ENCODE peak calls at places on chromosomes 7 and 10, in seven cellular contexts. R, Q, N, L, J, E and V are unnamed samples.

GRCh38 chr10:98528166-98528784 is 81.5 kb upstream of the HPS1 start:
- DNase-seq in R (no peak), Q (no peak), N (no peak), L (no peak), J (no peak), E (no peak), V (no peak)

GRCh38 chr7:108282427-108282996 is 152.4 kb upstream of the LAMB4 start:
- DNase-seq in R (no peak), Q (no peak), N (no peak), L (no peak), J (no peak), E (no peak), V (no peak)

GRCh38 chr10:54940418-54940817 is 139.4 kb upstream of the PCDH15 start:
- DNase-seq in R (no peak), Q (no peak), N (no peak), L (no peak), J (no peak), E (no peak), V (no peak)

GRCh38 chr7:149714910-149715471 is 58.4 kb downstream of the ZNF467 start:
- DNase-seq in R (no peak), Q (no peak), N (no peak), L (no peak), J (no peak), E (peak), V (no peak)

GRCh38 chr7:157516911-157517781 is 180.3 kb downstream of the DNAJB6 start:
- DNase-seq in R (no peak), Q (no peak), N (no peak), L (no peak), J (no peak), E (no peak), V (no peak)

GRCh38 chr10:61124748-61125147 is 180.8 kb upstream of the RHOBTB1 start:
- DNase-seq in R (no peak), Q (no peak), N (no peak), L (no peak), J (no peak), E (no peak), V (no peak)

GRCh38 chr10:593901-594457 is 95.5 kb downstream of the DIP2C start:
- DNase-seq in R (no peak), Q (no peak), N (no peak), L (no peak), J (no peak), E (peak), V (no peak)

GRCh38 chr10:44975487-44976331 is 2.9 kb downstream of the DEPP1 start:
- DNase-seq in R (no peak), Q (no peak), N (no peak), L (no peak), J (no peak), E (peak), V (no peak)

GRCh38 chr7:135353832-135354231 is 120.2 kb downstream of the STRA8 start:
- DNase-seq in R (no peak), Q (no peak), N (no peak), L (no peak), J (no peak), E (no peak), V (no peak)

GRCh38 chr10:77421576-77421975 is 216.0 kb downstream of the KCNMA1 start:
- DNase-seq in R (no peak), Q (no peak), N (no peak), L (no peak), J (no peak), E (no peak), V (peak)

GRCh38 chr10:46551701-46552525 is 4.5 kb downstream of the GPRIN2 start:
- DNase-seq in R (peak), Q (no peak), N (no peak), L (no peak), J (no peak), E (no peak), V (peak)

GRCh38 chr7:38425509-38425908 is 152.1 kb upstream of the TARP start:
- DNase-seq in R (no peak), Q (no peak), N (no peak), L (peak), J (no peak), E (no peak), V (no peak)